ENCODE peak calls at places on chromosomes 1 and 21, in four cellular contexts. W is IMR-90, A is GM23248, S is GM23338. U is an unnamed sample.
A peak's percentile ranks its signal among the peaks of the same experiment; 100 is the strongest.

GRCh38 chr1:205812878-205813754 is at the start of gene SLC41A1:
- DNase-seq in W (peak; percentile 85), A (peak; percentile 96), S (peak; percentile 96), U (peak; percentile 52)

GRCh38 chr1:41883507-41883906 is 35.2 kb downstream of the HIVEP3 start:
- DNase-seq in W (no peak), A (no peak), S (no peak), U (no peak)

GRCh38 chr1:11617314-11617713 is 36.9 kb downstream of the FBXO2 start:
- DNase-seq in W (no peak), A (no peak), S (no peak), U (no peak)

GRCh38 chr1:58515794-58516401 is 30.6 kb downstream of the OMA1 start:
- DNase-seq in W (peak; percentile 85), A (peak; percentile 90), S (peak; percentile 90), U (peak; percentile 19)

GRCh38 chr1:81588149-81588548 is 212.6 kb upstream of the ADGRL2 start:
- DNase-seq in W (no peak), A (no peak), S (no peak), U (no peak)

GRCh38 chr1:172144445-172145060 is 275.9 kb upstream of the C1orf105 start:
- DNase-seq in W (peak; percentile 98), A (peak; percentile 99), S (no peak), U (no peak)

GRCh38 chr1:78281580-78281979 is 209.2 kb upstream of the PTGFR start:
- DNase-seq in W (no peak), A (no peak), S (no peak), U (no peak)

GRCh38 chr1:56447732-56448276 is 131.6 kb downstream of the PLPP3 start:
- DNase-seq in W (no peak), A (no peak), S (no peak), U (no peak)

GRCh38 chr21:35179990-35180557 is 131.0 kb upstream of the RUNX1 start:
- DNase-seq in W (peak; percentile 94), A (peak; percentile 62), S (no peak), U (no peak)

GRCh38 chr1:55287732-55288131 is 72.6 kb upstream of the USP24 start:
- DNase-seq in W (no peak), A (no peak), S (no peak), U (no peak)

GRCh38 chr1:41274827-41275519 is 32.9 kb upstream of the SCMH1 start:
- DNase-seq in W (no peak), A (peak; percentile 25), S (no peak), U (no peak)

GRCh38 chr21:32733356-32733755 is 5.5 kb upstream of the SYNJ1 start:
- DNase-seq in W (no peak), A (no peak), S (no peak), U (no peak)

GRCh38 chr1:180274221-180274620 is 44.2 kb downstream of the LHX4 start:
- DNase-seq in W (no peak), A (no peak), S (no peak), U (no peak)

GRCh38 chr1:182802006-182802798 is 12.6 kb downstream of the NPL start:
- DNase-seq in W (no peak), A (no peak), S (no peak), U (peak; percentile 64)

GRCh38 chr21:25421327-25422028 is 185.8 kb downstream of the MRPL39 start:
- DNase-seq in W (peak; percentile 68), A (peak; percentile 65), S (peak; percentile 90), U (no peak)

GRCh38 chr1:202694354-202694753 is 15.9 kb downstream of the SYT2 start:
- DNase-seq in W (no peak), A (no peak), S (no peak), U (no peak)

GRCh38 chr1:164644268-164644667 is 85.3 kb downstream of the PBX1 start:
- DNase-seq in W (no peak), A (no peak), S (no peak), U (no peak)

GRCh38 chr1:164644774-164645634 is 86.0 kb downstream of the PBX1 start:
- DNase-seq in W (peak; percentile 70), A (peak; percentile 84), S (no peak), U (no peak)

GRCh38 chr1:164647211-164647610 is 88.2 kb downstream of the PBX1 start:
- DNase-seq in W (no peak), A (no peak), S (peak; percentile 54), U (no peak)

GRCh38 chr1:164648211-164649080 is 89.5 kb downstream of the PBX1 start:
- DNase-seq in W (peak; percentile 31), A (no peak), S (no peak), U (no peak)

DNA sequence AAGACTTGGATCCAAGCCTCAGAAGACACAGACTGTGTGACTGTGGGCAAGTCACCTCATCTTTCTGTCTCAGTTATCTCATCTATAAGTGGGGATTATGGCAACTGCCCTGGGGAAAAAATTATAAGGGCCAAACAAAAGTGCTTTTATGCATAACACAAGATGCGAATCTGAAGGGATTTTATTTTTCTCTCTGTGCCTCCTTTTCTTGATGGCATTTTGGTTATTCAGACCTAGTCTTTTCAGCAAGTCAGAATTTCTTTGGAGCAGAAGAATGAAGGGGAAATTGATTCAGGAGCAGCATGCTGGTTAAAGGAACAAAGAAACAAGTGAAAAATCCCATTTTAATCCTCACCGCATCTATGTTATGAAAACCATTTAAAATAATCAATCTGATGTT is 86.9 kb downstream of the PBX1 start:
- DNase-seq in W (no peak), A (no peak), S (no peak), U (no peak)
- H3K4me1 ChIP-seq in W (peaks cover 14% of the 10 kb centered on the region), A (peaks cover 35% of the 10 kb centered on the region), S (peaks cover 77% of the 10 kb centered on the region), U (peaks cover 11% of the 10 kb centered on the region)

GRCh38 chr1:154353460-154353904 is 28.2 kb downstream of the ATP8B2 start:
- DNase-seq in W (peak; percentile 54), A (peak; percentile 81), S (peak; percentile 36), U (no peak)
- H3K27ac ChIP-seq in W (peak overlapping the region; percentile 26), A (peak overlapping the region; percentile 27), S (no peak overlapping the region), U (no peak overlapping the region)

DNA sequence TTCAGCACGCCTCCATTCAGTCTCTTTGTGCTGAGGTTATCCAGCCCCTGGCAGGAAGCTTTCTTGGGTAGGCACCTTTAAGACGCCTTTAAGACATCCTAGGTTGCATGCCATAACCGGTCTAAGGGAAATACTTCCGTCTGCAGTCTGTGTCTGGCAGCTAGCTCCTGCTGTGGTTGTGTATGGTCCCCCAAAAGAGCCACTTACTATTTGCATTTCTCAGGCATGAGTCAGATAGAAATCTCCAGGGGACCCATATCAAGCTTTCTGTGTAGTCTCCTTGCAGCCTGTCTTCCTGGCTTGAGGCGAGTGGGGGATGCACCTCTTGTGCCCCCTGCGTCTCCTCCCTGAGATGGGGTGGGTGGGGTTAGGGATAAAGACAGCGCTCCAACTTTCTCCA is 10.0 kb upstream of the RYR2 start:
- DNase-seq in W (no peak), A (no peak), S (peak; percentile 44), U (no peak)
- H3K4me2 ChIP-seq in W (no peak overlapping the region), A (no peak overlapping the region), S (peak overlapping the region; percentile 33), U (no peak overlapping the region)

GRCh38 chr1:70434253-70434859 is 23.3 kb downstream of the CTH start:
- DNase-seq in W (no peak), A (no peak), S (no peak), U (no peak)
- H3K4me1 ChIP-seq in W (no peaks in the 10 kb centered on the region), A (peaks cover 2% of the 10 kb centered on the region), S (peaks cover 2% of the 10 kb centered on the region), U (peaks cover 2% of the 10 kb centered on the region)

GRCh38 chr1:145988773-145989172 is 7.6 kb downstream of the TXNIP start:
- DNase-seq in W (no peak), A (no peak), S (no peak), U (no peak)

GRCh38 chr1:145987926-145988325 is 8.5 kb downstream of the TXNIP start:
- DNase-seq in W (no peak), A (no peak), S (no peak), U (no peak)

GRCh38 chr1:145985502-145986439 is 10.6 kb downstream of the TXNIP start:
- DNase-seq in W (peak; percentile 73), A (peak; percentile 54), S (peak; percentile 39), U (no peak)

GRCh38 chr1:145985129-145985501 is 11.3 kb downstream of the TXNIP start:
- DNase-seq in W (no peak), A (no peak), S (no peak), U (no peak)

DNA sequence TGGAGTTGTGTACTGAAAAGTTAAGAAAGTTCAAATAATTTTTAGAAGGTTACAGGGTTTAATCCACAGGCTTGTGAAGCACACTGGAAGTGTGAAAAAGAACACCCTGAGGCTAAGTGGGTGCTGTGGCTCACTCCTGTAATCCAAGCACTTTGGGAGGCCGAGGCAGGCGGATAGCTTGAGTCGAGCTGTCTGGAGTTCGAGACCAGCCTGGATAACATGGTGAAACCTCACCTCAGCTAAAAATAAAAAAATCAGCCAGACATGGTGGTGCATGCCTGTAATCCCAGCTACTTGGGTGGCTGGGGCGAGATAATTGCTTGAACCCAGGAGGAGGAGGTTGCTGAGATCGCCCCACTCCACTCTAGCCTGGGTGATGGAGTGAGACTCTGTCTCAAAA is 9.8 kb downstream of the TXNIP start:
- DNase-seq in W (no peak), A (no peak), S (no peak), U (no peak)
- H3K27ac ChIP-seq in W (no peak overlapping the region), A (peak overlapping the region; percentile 44), S (no peak overlapping the region), U (no peak overlapping the region)

DNA sequence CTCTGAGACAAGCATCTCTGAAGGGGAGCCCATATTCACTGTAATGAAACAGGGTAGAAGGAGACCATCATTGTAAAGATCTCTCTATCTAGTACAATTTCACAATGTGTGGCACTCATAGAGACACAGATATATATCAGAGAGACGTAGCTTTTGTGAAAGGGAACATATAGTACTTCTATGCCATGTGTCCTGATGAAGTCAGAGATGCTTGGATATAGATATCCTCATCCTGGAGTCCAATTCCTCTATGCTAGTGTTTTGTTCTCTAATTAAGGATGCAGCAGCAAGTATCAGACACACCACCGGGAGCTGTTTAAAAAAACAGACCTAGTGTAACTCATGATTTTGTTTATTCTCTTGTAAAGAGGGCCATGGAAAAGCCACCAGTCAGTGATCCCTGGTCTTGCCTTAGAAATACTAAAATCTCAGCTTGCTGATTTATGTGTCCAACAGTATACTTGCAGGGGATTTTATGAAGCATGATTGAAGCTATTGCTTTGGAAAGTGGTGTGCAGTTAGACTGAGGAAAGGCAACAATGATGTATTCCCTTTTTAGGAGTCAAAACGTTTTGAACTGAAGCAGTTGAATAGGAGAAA is 2.5 kb downstream of the NCAM2 start:
- DNase-seq in W (no peak), A (no peak), S (no peak), U (no peak)
- H3K4me2 ChIP-seq in W (no peak overlapping the region), A (no peak overlapping the region), S (no peak overlapping the region), U (no peak overlapping the region)